ENCODE peak calls at places on chromosomes 1 and 21, in eight cellular contexts. B is stimulated activated CD4-positive, alpha-beta T cell treated with anti-CD3 and anti-CD28 coated beads, Interleukin-15, amount 100 ng/mL, for 1 hour; E is bronchial epithelial cell; U is activated CD4-positive, alpha-beta T cell treated with anti-CD3 and anti-CD28 coated beads for 24 hours; I is OCI-M1; P is iris pigment epithelial cell; X is endodermal cell; F is endothelial cell. M is an unnamed sample.

GRCh38 chr1:156608036-156608674 is 6.9 kb upstream of the GPATCH4 start:
- DNase-seq in X (peak), B (peak), P (peak), U (peak), E (peak), I (peak), F (peak), M (peak)

GRCh38 chr1:201562659-201563405 is 23.9 kb downstream of the NAV1 start:
- DNase-seq in U (no peak), F (no peak), X (no peak), I (no peak), E (peak), P (peak), B (no peak), M (no peak)

GRCh38 chr21:32653326-32653901 is 41.2 kb upstream of the CFAP298 start:
- DNase-seq in E (peak), F (peak), I (peak), P (peak), X (peak), U (no peak), B (no peak), M (peak)

GRCh38 chr1:202189919-202190715 is 3.5 kb upstream of the LGR6 start:
- DNase-seq in P (peak), F (peak), X (peak), I (no peak), U (no peak), E (no peak), B (no peak), M (peak)

GRCh38 chr21:44065428-44065827 is 41.8 kb upstream of the PWP2 start:
- DNase-seq in P (peak), X (no peak), F (no peak), E (peak), I (no peak), U (peak), B (peak), M (no peak)

GRCh38 chr1:26761217-26761616 is 26.5 kb upstream of the PIGV start:
- DNase-seq in E (no peak), I (no peak), P (no peak), U (no peak), X (no peak), B (no peak), F (peak), M (peak)

GRCh38 chr1:214445846-214446614 is 105.4 kb downstream of the PTPN14 start:
- DNase-seq in I (peak), E (peak), X (no peak), B (no peak), P (peak), U (no peak), F (no peak), M (peak)

GRCh38 chr21:44618504-44618903 is 6.6 kb downstream of the KRTAP10-8 start:
- DNase-seq in E (no peak), U (no peak), P (peak), F (no peak), X (peak), B (no peak), I (peak), M (peak)

GRCh38 chr1:30111431-30111830 is 612.0 kb downstream of the MATN1 start:
- DNase-seq in I (peak), X (peak), P (peak), U (peak), B (no peak), F (peak), E (peak), M (peak)

GRCh38 chr1:26965213-26965612 is 4.9 kb upstream of the KDF1 start:
- DNase-seq in I (no peak), E (no peak), X (no peak), U (no peak), P (no peak), B (no peak), F (no peak), M (no peak)

GRCh38 chr1:209227941-209228340 is 355.6 kb upstream of the CAMK1G start:
- DNase-seq in I (no peak), B (no peak), X (peak), E (no peak), U (no peak), F (no peak), P (no peak), M (peak)

GRCh38 chr21:39385299-39386145 is 36.6 kb upstream of the HMGN1 start:
- DNase-seq in F (peak), P (peak), U (peak), X (no peak), B (no peak), I (no peak), E (peak), M (no peak)

GRCh38 chr1:219660666-219661463 is 48.0 kb upstream of the ZC3H11B start:
- DNase-seq in E (peak), F (peak), U (peak), B (no peak), P (peak), X (peak), I (peak), M (peak)

GRCh38 chr1:94094466-94095111 is 26.4 kb downstream of the ABCA4 start:
- DNase-seq in P (peak), X (peak), E (no peak), F (no peak), I (peak), U (no peak), B (no peak), M (peak)

M was measured in mesendoderm.